ENCODE peak calls at places on chromosomes 2 and 18, in seven cellular contexts. One of them, this sample, is unnamed.

GRCh38 chr18:58819051-58819450 is 45.6 kb upstream of the ZNF532 start:
- DNase-seq in hepatic stellate cell: no peak
- DNase-seq in M059J: no peak
- DNase-seq in activated CD8-positive, alpha-beta T cell treated with anti-CD3 and anti-CD28 coated beads for 36 hours: peak; percentile 40
- DNase-seq in adipocyte: no peak
- DNase-seq in fibroblast of mammary gland: no peak
- DNase-seq in hypothalamus: no peak
- DNase-seq in this sample: no peak

GRCh38 chr18:2641638-2642037 is 13.9 kb upstream of the SMCHD1 start:
- DNase-seq in hepatic stellate cell: peak; percentile 41
- DNase-seq in M059J: peak; percentile 65
- DNase-seq in activated CD8-positive, alpha-beta T cell treated with anti-CD3 and anti-CD28 coated beads for 36 hours: no peak
- DNase-seq in adipocyte: peak; percentile 35
- DNase-seq in fibroblast of mammary gland: peak; percentile 30
- DNase-seq in hypothalamus: no peak
- DNase-seq in this sample: no peak

GRCh38 chr2:157875720-157876065 is 437 bp downstream of the ACVR1 start:
- DNase-seq in hepatic stellate cell: no peak
- DNase-seq in M059J: peak; percentile 20
- DNase-seq in activated CD8-positive, alpha-beta T cell treated with anti-CD3 and anti-CD28 coated beads for 36 hours: peak; percentile 49
- DNase-seq in adipocyte: peak; percentile 81
- DNase-seq in fibroblast of mammary gland: no peak
- DNase-seq in hypothalamus: no peak
- DNase-seq in this sample: peak; percentile 71

GRCh38 chr18:25300492-25300891 is 51.5 kb downstream of the ZNF521 start:
- DNase-seq in hepatic stellate cell: no peak
- DNase-seq in M059J: no peak
- DNase-seq in activated CD8-positive, alpha-beta T cell treated with anti-CD3 and anti-CD28 coated beads for 36 hours: no peak
- DNase-seq in adipocyte: no peak
- DNase-seq in fibroblast of mammary gland: no peak
- DNase-seq in hypothalamus: no peak
- DNase-seq in this sample: no peak

GRCh38 chr2:207458582-207458981 is 71.2 kb upstream of the CREB1 start:
- DNase-seq in hepatic stellate cell: no peak
- DNase-seq in M059J: no peak
- DNase-seq in activated CD8-positive, alpha-beta T cell treated with anti-CD3 and anti-CD28 coated beads for 36 hours: no peak
- DNase-seq in adipocyte: no peak
- DNase-seq in fibroblast of mammary gland: no peak
- DNase-seq in hypothalamus: no peak
- DNase-seq in this sample: no peak

GRCh38 chr18:10401489-10401888 is 52.9 kb upstream of the APCDD1 start:
- DNase-seq in hepatic stellate cell: no peak
- DNase-seq in M059J: peak; percentile 70
- DNase-seq in activated CD8-positive, alpha-beta T cell treated with anti-CD3 and anti-CD28 coated beads for 36 hours: no peak
- DNase-seq in adipocyte: no peak
- DNase-seq in fibroblast of mammary gland: peak; percentile 26
- DNase-seq in hypothalamus: no peak
- DNase-seq in this sample: no peak

GRCh38 chr18:47418746-47419145 is 167.3 kb upstream of the SKOR2 start:
- DNase-seq in hepatic stellate cell: peak; percentile 71
- DNase-seq in M059J: peak; percentile 25
- DNase-seq in activated CD8-positive, alpha-beta T cell treated with anti-CD3 and anti-CD28 coated beads for 36 hours: no peak
- DNase-seq in adipocyte: no peak
- DNase-seq in fibroblast of mammary gland: peak; percentile 88
- DNase-seq in hypothalamus: no peak
- DNase-seq in this sample: no peak

GRCh38 chr2:55073278-55073677 is 23.0 kb upstream of the RTN4 start:
- DNase-seq in hepatic stellate cell: no peak
- DNase-seq in M059J: no peak
- DNase-seq in activated CD8-positive, alpha-beta T cell treated with anti-CD3 and anti-CD28 coated beads for 36 hours: no peak
- DNase-seq in adipocyte: no peak
- DNase-seq in fibroblast of mammary gland: no peak
- DNase-seq in hypothalamus: no peak
- DNase-seq in this sample: no peak

GRCh38 chr18:22032392-22032961 is 136.9 kb upstream of the GATA6 start:
- DNase-seq in hepatic stellate cell: peak; percentile 47
- DNase-seq in M059J: peak; percentile 98
- DNase-seq in activated CD8-positive, alpha-beta T cell treated with anti-CD3 and anti-CD28 coated beads for 36 hours: no peak
- DNase-seq in adipocyte: peak; percentile 45
- DNase-seq in fibroblast of mammary gland: peak; percentile 95
- DNase-seq in hypothalamus: no peak
- DNase-seq in this sample: peak; percentile 20

GRCh38 chr2:10343191-10343590 is 40.5 kb downstream of the HPCAL1 start:
- DNase-seq in hepatic stellate cell: no peak
- DNase-seq in M059J: no peak
- DNase-seq in activated CD8-positive, alpha-beta T cell treated with anti-CD3 and anti-CD28 coated beads for 36 hours: no peak
- DNase-seq in adipocyte: no peak
- DNase-seq in fibroblast of mammary gland: no peak
- DNase-seq in hypothalamus: no peak
- DNase-seq in this sample: no peak

GRCh38 chr2:134866498-134867099 is 28.2 kb downstream of the ACMSD start:
- DNase-seq in hepatic stellate cell: peak; percentile 19
- DNase-seq in M059J: peak; percentile 25
- DNase-seq in activated CD8-positive, alpha-beta T cell treated with anti-CD3 and anti-CD28 coated beads for 36 hours: no peak
- DNase-seq in adipocyte: peak; percentile 59
- DNase-seq in fibroblast of mammary gland: peak; percentile 66
- DNase-seq in hypothalamus: no peak
- DNase-seq in this sample: no peak

This sample was measured in transverse colon.